ENCODE peak calls at places on chromosome 16, in five cellular contexts. Q, B, K, W and R are unnamed samples.

GRCh38 chr16:11202260-11203091 is 53.5 kb downstream of the SOCS1 start:
- DNase-seq in Q (no peak), B (no peak), K (no peak), W (no peak), R (peak)

GRCh38 chr16:49497466-49497865 is 123.9 kb downstream of the C16orf78 start:
- DNase-seq in Q (no peak), B (no peak), K (no peak), W (no peak), R (no peak)

GRCh38 chr16:11391576-11391975 is 46.3 kb downstream of the RMI2 start:
- DNase-seq in Q (peak), B (no peak), K (peak), W (peak), R (no peak)

GRCh38 chr16:61366006-61366405 is 670.2 kb downstream of the CDH8 start:
- DNase-seq in Q (no peak), B (no peak), K (no peak), W (no peak), R (no peak)

GRCh38 chr16:65098916-65099315 is 22.9 kb downstream of the CDH11 start:
- DNase-seq in Q (no peak), B (no peak), K (no peak), W (no peak), R (no peak)

GRCh38 chr16:78925071-78925714 is 675.3 kb downstream of the MAF start:
- DNase-seq in Q (peak), B (no peak), K (peak), W (no peak), R (peak)

GRCh38 chr16:19071811-19072777 is 4.7 kb downstream of the COQ7 start:
- DNase-seq in Q (peak), B (peak), K (peak), W (peak), R (no peak)

GRCh38 chr16:86353934-86354333 is 156.4 kb upstream of the FOXF1 start:
- DNase-seq in Q (no peak), B (no peak), K (no peak), W (no peak), R (no peak)

GRCh38 chr16:66238696-66239095 is 127.8 kb upstream of the CDH5 start:
- DNase-seq in Q (no peak), B (no peak), K (no peak), W (no peak), R (no peak)

GRCh38 chr16:26345951-26346350 is 654.2 kb downstream of the HS3ST4 start:
- DNase-seq in Q (no peak), B (no peak), K (no peak), W (no peak), R (no peak)

GRCh38 chr16:49341706-49342105 is 31.9 kb upstream of the C16orf78 start:
- DNase-seq in Q (no peak), B (no peak), K (no peak), W (no peak), R (no peak)

GRCh38 chr16:27326738-27327585 is 13.2 kb downstream of the IL4R start:
- DNase-seq in Q (peak), B (no peak), K (peak), W (peak), R (no peak)

GRCh38 chr16:22322021-22322471 is 24.8 kb downstream of the POLR3E start:
- DNase-seq in Q (no peak), B (no peak), K (no peak), W (no peak), R (no peak)

GRCh38 chr16:87581867-87582220 is 20.5 kb upstream of the JPH3 start:
- DNase-seq in Q (no peak), B (no peak), K (peak), W (peak), R (peak)

GRCh38 chr16:35908942-35909341 is 2449.5 kb downstream of the TP53TG3F start:
- DNase-seq in Q (no peak), B (no peak), K (no peak), W (no peak), R (no peak)
- TF ChIP-seq CTCF in Q (no peak), B (no peak), K (no peak), W (peak), R (peak)

GRCh38 chr16:57953857-57954256 is 17.1 kb downstream of the CNGB1 start:
- DNase-seq in Q (no peak), B (no peak), K (no peak), W (no peak), R (no peak)

GRCh38 chr16:57957396-57958392 is 13.2 kb downstream of the CNGB1 start:
- DNase-seq in Q (no peak), B (no peak), K (no peak), W (no peak), R (no peak)

GRCh38 chr16:57956924-57957323 is 14.0 kb downstream of the CNGB1 start:
- DNase-seq in Q (no peak), B (no peak), K (no peak), W (no peak), R (no peak)

GRCh38 chr16:57956270-57956808 is 14.6 kb downstream of the CNGB1 start:
- DNase-seq in Q (no peak), B (no peak), K (no peak), W (no peak), R (no peak)

DNA sequence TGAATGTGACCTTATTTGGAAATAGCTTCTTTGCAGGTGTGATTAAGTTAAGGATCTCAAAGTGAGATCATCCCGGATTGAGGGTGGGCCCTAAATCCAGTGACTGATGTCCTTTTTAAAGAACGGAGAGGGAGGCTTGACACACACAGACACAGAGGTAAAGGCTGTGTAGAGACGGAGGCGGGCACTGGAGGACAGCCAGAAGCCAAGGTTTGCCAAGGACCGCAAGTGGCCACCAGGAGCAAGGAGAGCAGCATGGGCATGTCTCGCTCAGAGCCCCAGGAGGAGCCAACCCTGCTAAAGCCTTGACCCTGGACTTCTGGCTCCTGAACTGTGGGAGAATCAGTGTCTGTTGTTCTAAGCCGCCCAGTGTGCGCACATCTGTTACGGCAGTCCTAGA is 15.4 kb downstream of the CNGB1 start:
- DNase-seq in Q (no peak), B (no peak), K (peak), W (no peak), R (no peak)
- TF ChIP-seq CTCF in Q (no peak), B (no peak), K (no peak), W (no peak), R (no peak)

GRCh38 chr16:25258856-25259179 is 1.2 kb upstream of the ZKSCAN2 start:
- DNase-seq in Q (no peak), B (no peak), K (no peak), W (no peak), R (no peak)

GRCh38 chr16:25257956-25258855 is 561 bp upstream of the ZKSCAN2 start:
- DNase-seq in Q (peak), B (peak), K (peak), W (peak), R (peak)

GRCh38 chr16:25260416-25260815 is 2.8 kb upstream of the ZKSCAN2 start:
- DNase-seq in Q (no peak), B (no peak), K (no peak), W (no peak), R (no peak)

GRCh38 chr16:25257504-25257955 is at the start of gene ZKSCAN2:
- DNase-seq in Q (peak), B (peak), K (peak), W (peak), R (peak)

GRCh38 chr16:25256821-25257503 is 683 bp downstream of the ZKSCAN2 start:
- DNase-seq in Q (peak), B (no peak), K (peak), W (peak), R (peak)
- TF ChIP-seq CTCF in Q (no peak), B (peak), K (no peak), W (no peak), R (no peak)

GRCh38 chr16:896261-897199 is 74.3 kb downstream of the LMF1 start:
- DNase-seq in Q (no peak), B (no peak), K (no peak), W (no peak), R (no peak)

GRCh38 chr16:898216-898615 is 72.6 kb downstream of the LMF1 start:
- DNase-seq in Q (no peak), B (no peak), K (no peak), W (no peak), R (no peak)

GRCh38 chr16:897701-898100 is 73.1 kb downstream of the LMF1 start:
- DNase-seq in Q (no peak), B (no peak), K (no peak), W (no peak), R (no peak)

GRCh38 chr16:895371-895770 is 75.4 kb downstream of the LMF1 start:
- DNase-seq in Q (no peak), B (no peak), K (no peak), W (no peak), R (no peak)

DNA sequence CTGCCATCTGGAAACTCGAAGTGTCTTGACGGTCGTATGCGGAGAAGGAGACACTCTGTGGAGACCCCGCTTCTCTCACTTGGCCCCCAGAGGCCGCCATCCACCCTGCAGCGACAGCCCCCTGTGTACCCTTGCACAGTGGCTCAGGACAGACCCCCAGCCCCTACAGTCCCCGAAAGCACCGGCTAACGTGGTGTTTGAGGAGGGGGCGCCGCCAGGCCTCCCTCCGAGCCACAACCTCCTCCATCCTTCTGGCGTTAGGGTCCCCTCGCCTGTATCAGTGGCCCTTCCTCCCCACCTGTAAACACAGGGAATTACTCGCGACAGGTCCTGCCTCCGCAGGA is 73.6 kb downstream of the LMF1 start:
- DNase-seq in Q (no peak), B (no peak), K (no peak), W (no peak), R (no peak)
- TF ChIP-seq CTCF in Q (no peak), B (no peak), K (no peak), W (no peak), R (no peak)

GRCh38 chr16:74832228-74832627 is 57.6 kb upstream of the FA2H start:
- DNase-seq in Q (no peak), B (no peak), K (no peak), W (no peak), R (no peak)

GRCh38 chr16:74830646-74831045 is 56.0 kb upstream of the FA2H start:
- DNase-seq in Q (no peak), B (no peak), K (no peak), W (no peak), R (no peak)

GRCh38 chr16:74841469-74841868 is 66.8 kb upstream of the FA2H start:
- DNase-seq in Q (no peak), B (no peak), K (no peak), W (no peak), R (no peak)

GRCh38 chr16:74837056-74837455 is 62.4 kb upstream of the FA2H start:
- DNase-seq in Q (no peak), B (no peak), K (no peak), W (no peak), R (no peak)

DNA sequence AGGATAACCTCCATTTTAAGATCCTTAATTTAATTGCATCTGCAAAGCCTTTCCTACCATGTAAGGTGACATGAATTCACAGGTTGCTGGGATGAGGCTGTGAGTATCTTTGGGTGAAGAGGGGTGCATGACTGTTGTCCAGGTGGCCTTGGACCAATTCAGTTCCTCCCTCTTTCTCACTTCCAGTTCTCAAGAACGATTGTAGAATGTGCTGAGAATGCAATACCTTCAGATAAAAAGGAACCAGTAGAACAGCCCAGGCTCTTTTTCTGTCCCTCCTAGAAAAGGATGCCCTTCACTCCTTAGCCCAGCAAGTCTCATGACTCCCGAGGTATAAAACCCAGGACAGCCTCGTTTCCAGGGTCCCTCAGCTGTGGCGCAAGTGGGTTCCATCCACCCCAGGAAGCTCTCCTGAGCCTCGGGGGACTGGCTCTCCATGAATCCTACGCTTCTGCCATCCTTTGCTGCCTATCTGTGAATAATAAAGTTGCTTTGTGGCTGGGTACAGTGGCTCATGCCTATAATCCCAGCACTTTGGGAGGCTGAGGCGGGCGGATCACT is 61.6 kb upstream of the FA2H start:
- DNase-seq in Q (no peak), B (no peak), K (no peak), W (no peak), R (no peak)
- TF ChIP-seq CTCF in Q (no peak), B (no peak), K (no peak), W (no peak), R (no peak)

GRCh38 chr16:17199135-17199534 is 271.6 kb downstream of the XYLT1 start:
- DNase-seq in Q (no peak), B (no peak), K (no peak), W (no peak), R (no peak)

GRCh38 chr16:17196526-17196925 is 274.2 kb downstream of the XYLT1 start:
- DNase-seq in Q (no peak), B (no peak), K (no peak), W (no peak), R (no peak)

DNA sequence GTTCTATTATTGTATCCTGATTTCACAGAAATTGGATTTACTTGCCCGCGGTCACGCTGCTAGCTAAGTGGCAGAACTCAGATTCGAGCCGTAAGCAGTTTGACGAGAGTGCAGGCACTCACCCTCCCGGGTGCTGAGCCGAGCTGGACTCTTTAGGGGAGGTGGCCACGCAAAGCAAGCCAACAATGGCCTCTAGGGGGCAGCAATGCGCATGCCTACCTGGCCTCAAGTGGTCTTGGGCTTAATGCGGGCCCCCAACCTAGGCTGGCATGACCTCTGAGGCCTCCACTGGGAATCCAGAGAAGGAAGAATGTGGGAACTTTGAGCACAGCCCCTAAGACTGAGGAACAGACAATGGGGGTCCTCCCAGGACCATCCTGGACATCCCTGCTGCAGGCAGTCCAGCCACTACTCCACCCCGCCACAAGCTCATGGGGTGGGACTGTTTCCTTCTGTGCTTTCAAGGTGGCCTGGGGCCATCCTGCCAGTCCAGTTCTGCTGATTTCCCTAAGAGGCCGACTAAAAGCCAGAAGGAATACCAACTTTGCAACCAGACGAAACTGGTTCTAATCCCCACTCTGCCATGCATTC is 276.5 kb downstream of the XYLT1 start:
- DNase-seq in Q (peak), B (peak), K (peak), W (no peak), R (no peak)
- TF ChIP-seq CTCF in Q (peak), B (peak), K (peak), W (peak), R (peak)

GRCh38 chr16:47774661-47775060 is 313.5 kb downstream of the PHKB start:
- DNase-seq in Q (peak), B (no peak), K (no peak), W (peak), R (no peak)
- TF ChIP-seq CTCF in Q (no peak), B (no peak), K (no peak), W (no peak), R (no peak)

DNA sequence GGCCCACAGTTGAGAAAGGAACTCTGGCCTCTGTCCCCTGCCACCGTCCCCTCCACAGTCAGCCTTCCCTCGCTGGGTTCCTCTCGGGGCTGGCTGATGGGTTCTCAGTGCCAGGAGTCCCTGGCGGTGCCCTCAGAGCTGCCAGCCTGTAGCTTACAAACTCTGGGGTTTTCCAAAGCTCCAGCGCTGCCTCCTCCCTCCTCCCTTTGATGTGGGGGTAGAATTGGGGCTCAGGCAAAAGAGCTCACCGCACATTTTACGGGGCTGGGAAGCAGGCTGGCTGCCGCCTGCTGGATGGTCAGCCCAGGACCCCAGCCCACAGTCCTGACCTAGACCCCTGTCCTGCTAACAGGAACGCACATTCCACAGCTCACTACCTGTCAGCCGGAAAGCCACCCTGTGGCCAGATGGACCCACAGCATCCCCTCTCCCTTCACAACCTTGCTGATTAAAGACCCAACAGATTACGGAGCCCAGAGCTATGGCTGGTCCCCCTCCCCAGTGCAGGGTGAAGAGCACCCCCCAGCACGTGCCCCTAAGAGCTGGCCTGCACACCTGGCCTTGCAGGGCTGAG is 6.0 kb downstream of the VASN start:
- DNase-seq in Q (no peak), B (no peak), K (peak), W (no peak), R (no peak)
- TF ChIP-seq CTCF in Q (no peak), B (no peak), K (no peak), W (no peak), R (no peak)

GRCh38 chr16:68068926-68069325 is 16.2 kb upstream of the NFATC3 start:
- DNase-seq in Q (no peak), B (no peak), K (no peak), W (no peak), R (no peak)

GRCh38 chr16:68070811-68071546 is 14.2 kb upstream of the NFATC3 start:
- DNase-seq in Q (no peak), B (no peak), K (no peak), W (no peak), R (no peak)

GRCh38 chr16:68071547-68071901 is 13.6 kb upstream of the NFATC3 start:
- DNase-seq in Q (no peak), B (no peak), K (no peak), W (no peak), R (no peak)

GRCh38 chr16:68070249-68070725 is 14.9 kb upstream of the NFATC3 start:
- DNase-seq in Q (no peak), B (no peak), K (no peak), W (no peak), R (no peak)

GRCh38 chr16:68069511-68070248 is 15.5 kb upstream of the NFATC3 start:
- DNase-seq in Q (no peak), B (no peak), K (peak), W (no peak), R (no peak)
- TF ChIP-seq CTCF in Q (no peak), B (no peak), K (no peak), W (no peak), R (no peak)

GRCh38 chr16:8867483-8868271 is 1.1 kb downstream of the CARHSP1 start:
- DNase-seq in Q (no peak), B (no peak), K (peak), W (no peak), R (no peak)

GRCh38 chr16:8872071-8872470 is 3.3 kb upstream of the CARHSP1 start:
- DNase-seq in Q (no peak), B (no peak), K (no peak), W (no peak), R (no peak)

GRCh38 chr16:8868272-8869211 is at the start of gene CARHSP1:
- DNase-seq in Q (peak), B (peak), K (peak), W (peak), R (no peak)

GRCh38 chr16:8866884-8867482 is 1.8 kb downstream of the CARHSP1 start:
- DNase-seq in Q (no peak), B (no peak), K (no peak), W (no peak), R (no peak)

GRCh38 chr16:8869212-8869987 is 594 bp upstream of the CARHSP1 start:
- DNase-seq in Q (peak), B (no peak), K (no peak), W (no peak), R (no peak)
- TF ChIP-seq CTCF in Q (no peak), B (no peak), K (no peak), W (no peak), R (no peak)